ENCODE peak calls at places on chromosomes 7 and 10, in four cellular contexts. E is transverse colon, H is Peyer's patch, Q is esophagus muscularis mucosa. L is an unnamed sample.

GRCh38 chr7:47951374-47951773 is 3.1 kb upstream of the PKD1L1 start:
- DNase-seq in E (no peak), H (no peak), Q (no peak), L (no peak)

GRCh38 chr10:129971381-129972144 is 7.5 kb upstream of the EBF3 start:
- DNase-seq in E (peak; percentile 41), H (peak; percentile 68), Q (peak; percentile 88), L (peak; percentile 52)

GRCh38 chr7:77327932-77328628 is 88.1 kb downstream of the GSAP start:
- DNase-seq in E (no peak), H (no peak), Q (no peak), L (no peak)

GRCh38 chr10:108352771-108353170 is 1188.3 kb upstream of the SORCS1 start:
- DNase-seq in E (no peak), H (no peak), Q (no peak), L (no peak)

GRCh38 chr7:696426-697258 is 29.9 kb upstream of the DNAAF5 start:
- DNase-seq in E (no peak), H (no peak), Q (no peak), L (no peak)

GRCh38 chr7:921581-922333 is 32.7 kb downstream of the ADAP1 start:
- DNase-seq in E (peak; percentile 57), H (peak; percentile 64), Q (no peak), L (peak; percentile 3)

GRCh38 chr7:135179321-135179925 is 8.9 kb upstream of the CYREN start:
- DNase-seq in E (no peak), H (no peak), Q (no peak), L (peak; percentile 45)

GRCh38 chr10:132020456-132020855 is 38.7 kb upstream of the BNIP3 start:
- DNase-seq in E (no peak), H (no peak), Q (no peak), L (no peak)

GRCh38 chr7:137146552-137146961 is 197.0 kb downstream of the PTN start:
- DNase-seq in E (no peak), H (no peak), Q (no peak), L (no peak)

DNA sequence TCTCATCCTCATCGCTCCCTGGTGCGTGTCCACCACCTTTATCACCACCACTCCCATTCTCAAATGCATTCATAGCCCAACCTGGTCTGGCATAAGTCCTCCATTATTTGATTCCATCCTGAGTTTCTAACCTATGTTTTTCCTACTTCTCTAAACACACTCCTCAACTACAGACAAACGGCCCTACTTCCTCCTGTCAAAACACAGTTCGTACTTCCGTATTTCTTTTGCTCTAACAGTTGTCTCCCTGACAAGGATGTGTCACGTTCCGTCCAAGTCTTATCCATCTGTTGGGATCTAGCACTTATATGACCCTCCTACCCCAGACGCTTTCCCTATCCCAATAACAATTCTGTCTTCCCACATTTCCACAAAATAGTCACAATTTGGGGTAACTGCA is 46.9 kb downstream of the DOCK4 start:
- DNase-seq in E (no peak), H (no peak), Q (no peak), L (no peak)
- TF ChIP-seq POLR2A in E (no peak), H (no peak), Q (no peak), L (no peak)

GRCh38 chr10:116274141-116274861 is 1.3 kb upstream of the GFRA1 start:
- DNase-seq in E (no peak), H (no peak), Q (peak; percentile 91), L (no peak)
- H3K27me3 ChIP-seq in E (peaks cover 80% of the 10 kb centered on the region), H (no peaks in the 10 kb centered on the region), Q (peaks cover 17% of the 10 kb centered on the region), L (no peaks in the 10 kb centered on the region)

DNA sequence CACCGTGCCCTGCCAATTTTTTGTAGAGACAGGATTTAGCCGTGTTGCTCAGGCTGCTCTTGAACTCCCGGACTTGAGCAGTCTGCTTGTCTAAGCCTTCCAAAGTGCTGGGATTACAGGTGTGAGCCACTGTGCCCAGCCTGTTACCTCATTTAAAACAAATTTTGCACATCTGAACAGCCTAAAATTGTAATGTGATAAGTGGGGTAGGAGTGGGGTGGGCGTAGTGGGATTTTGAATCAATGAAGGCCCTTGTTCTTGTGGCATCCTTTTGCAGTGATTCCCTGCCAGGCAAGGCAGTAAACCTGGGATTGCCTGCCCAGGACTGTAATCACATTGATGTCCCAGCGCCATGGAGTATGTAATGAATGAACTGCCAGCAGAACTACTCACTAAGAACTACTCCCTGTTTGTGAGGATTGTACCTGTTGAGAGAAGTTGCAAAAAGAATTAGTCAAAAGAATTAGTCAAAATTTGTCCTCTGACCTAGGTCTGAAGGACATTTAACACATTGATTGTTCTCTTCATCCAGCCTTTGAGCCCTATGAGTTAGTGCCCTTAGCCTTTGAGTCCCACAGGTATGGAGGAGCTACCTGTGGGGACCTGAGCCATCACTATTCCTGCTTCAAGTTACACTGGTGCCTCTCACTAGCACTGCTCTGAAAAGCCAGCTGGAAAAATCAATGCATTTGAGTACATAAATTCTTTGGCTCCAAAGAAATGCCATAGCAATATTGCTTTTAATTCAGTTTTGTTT is 5.3 kb downstream of the RPS24 start:
- DNase-seq in E (no peak), H (no peak), Q (no peak), L (no peak)
- TF ChIP-seq POLR2A in E (no peak), H (no peak), Q (no peak), L (no peak)

GRCh38 chr7:111525100-111525499 is 37.2 kb downstream of the IMMP2L start:
- DNase-seq in E (no peak), H (no peak), Q (no peak), L (no peak)
- H3K27me3 ChIP-seq in E (no peaks in the 10 kb centered on the region), H (no peaks in the 10 kb centered on the region), Q (no peaks in the 10 kb centered on the region), L (no peaks in the 10 kb centered on the region)

GRCh38 chr10:117375360-117376147 is at the start of gene PDZD8:
- DNase-seq in E (peak; percentile 95), H (peak; percentile 97), Q (peak; percentile 99), L (peak; percentile 94)
- TF ChIP-seq POLR2A in E (peak; percentile 69), H (peak; percentile 97), Q (peak; percentile 51), L (peak; percentile 76)

GRCh38 chr7:35550831-35551230 is 144.1 kb downstream of the HERPUD2 start:
- DNase-seq in E (no peak), H (no peak), Q (no peak), L (no peak)
- H3K27me3 ChIP-seq in E (no peaks in the 10 kb centered on the region), H (no peaks in the 10 kb centered on the region), Q (no peaks in the 10 kb centered on the region), L (no peaks in the 10 kb centered on the region)

L was measured in body of pancreas.